ENCODE peak calls at places on chromosome 18, in seven cellular contexts. One of them, this sample, is unnamed.

GRCh38 chr18:9919564-9920232 is 5.9 kb downstream of the VAPA start:
- DNase-seq in activated T-cell treated with anti-CD3 and anti-CD28 coated beads for 1 hour: no peak
- DNase-seq in brain microvascular endothelial cell: no peak
- DNase-seq in AG08395: no peak
- DNase-seq in posterior vena cava: no peak
- DNase-seq in myocyte: no peak
- DNase-seq in RPMI7951: no peak
- DNase-seq in this sample: no peak

GRCh38 chr18:76518073-76518472 is 23.0 kb upstream of the ZNF516 start:
- DNase-seq in RPMI7951: no peak
- DNase-seq in AG08395: no peak
- DNase-seq in myocyte: no peak
- DNase-seq in activated T-cell treated with anti-CD3 and anti-CD28 coated beads for 1 hour: no peak
- DNase-seq in posterior vena cava: no peak
- DNase-seq in brain microvascular endothelial cell: no peak
- DNase-seq in this sample: no peak

GRCh38 chr18:10892801-10893595 is 256.4 kb downstream of the PIEZO2 start:
- DNase-seq in RPMI7951: peak
- DNase-seq in activated T-cell treated with anti-CD3 and anti-CD28 coated beads for 1 hour: no peak
- DNase-seq in myocyte: peak
- DNase-seq in brain microvascular endothelial cell: no peak
- DNase-seq in AG08395: no peak
- DNase-seq in posterior vena cava: no peak
- DNase-seq in this sample: no peak

GRCh38 chr18:11124054-11124453 is 25.3 kb downstream of the PIEZO2 start:
- DNase-seq in posterior vena cava: no peak
- DNase-seq in AG08395: no peak
- DNase-seq in myocyte: no peak
- DNase-seq in RPMI7951: no peak
- DNase-seq in activated T-cell treated with anti-CD3 and anti-CD28 coated beads for 1 hour: no peak
- DNase-seq in brain microvascular endothelial cell: no peak
- DNase-seq in this sample: no peak

GRCh38 chr18:41128545-41128944 is 826.5 kb upstream of the PIK3C3 start:
- DNase-seq in RPMI7951: no peak
- DNase-seq in brain microvascular endothelial cell: peak
- DNase-seq in AG08395: no peak
- DNase-seq in myocyte: no peak
- DNase-seq in posterior vena cava: no peak
- DNase-seq in activated T-cell treated with anti-CD3 and anti-CD28 coated beads for 1 hour: no peak
- DNase-seq in this sample: no peak

GRCh38 chr18:14086459-14087231 is 45.6 kb downstream of the ZNF519 start:
- DNase-seq in RPMI7951: peak
- DNase-seq in AG08395: peak
- DNase-seq in activated T-cell treated with anti-CD3 and anti-CD28 coated beads for 1 hour: no peak
- DNase-seq in myocyte: peak
- DNase-seq in posterior vena cava: no peak
- DNase-seq in brain microvascular endothelial cell: peak
- DNase-seq in this sample: peak

GRCh38 chr18:35999925-36000324 is 27.4 kb downstream of the RMP24 start:
- DNase-seq in RPMI7951: no peak
- DNase-seq in activated T-cell treated with anti-CD3 and anti-CD28 coated beads for 1 hour: no peak
- DNase-seq in posterior vena cava: no peak
- DNase-seq in AG08395: no peak
- DNase-seq in brain microvascular endothelial cell: no peak
- DNase-seq in myocyte: no peak
- DNase-seq in this sample: no peak

GRCh38 chr18:40607741-40608140 is 1347.3 kb upstream of the PIK3C3 start:
- DNase-seq in myocyte: no peak
- DNase-seq in activated T-cell treated with anti-CD3 and anti-CD28 coated beads for 1 hour: no peak
- DNase-seq in brain microvascular endothelial cell: no peak
- DNase-seq in posterior vena cava: no peak
- DNase-seq in RPMI7951: no peak
- DNase-seq in AG08395: no peak
- DNase-seq in this sample: no peak

GRCh38 chr18:48216639-48217280 is 192.4 kb downstream of the ZBTB7C start:
- DNase-seq in AG08395: no peak
- DNase-seq in activated T-cell treated with anti-CD3 and anti-CD28 coated beads for 1 hour: no peak
- DNase-seq in brain microvascular endothelial cell: no peak
- DNase-seq in myocyte: no peak
- DNase-seq in posterior vena cava: no peak
- DNase-seq in RPMI7951: no peak
- DNase-seq in this sample: no peak

GRCh38 chr18:41955688-41956087 is 654 bp downstream of the PIK3C3 start:
- DNase-seq in brain microvascular endothelial cell: no peak
- DNase-seq in activated T-cell treated with anti-CD3 and anti-CD28 coated beads for 1 hour: no peak
- DNase-seq in RPMI7951: no peak
- DNase-seq in AG08395: peak
- DNase-seq in myocyte: no peak
- DNase-seq in posterior vena cava: no peak
- DNase-seq in this sample: no peak

GRCh38 chr18:62325806-62326645 is 916 bp downstream of the TNFRSF11A start:
- DNase-seq in AG08395: no peak
- DNase-seq in activated T-cell treated with anti-CD3 and anti-CD28 coated beads for 1 hour: no peak
- DNase-seq in RPMI7951: no peak
- DNase-seq in brain microvascular endothelial cell: no peak
- DNase-seq in posterior vena cava: no peak
- DNase-seq in myocyte: no peak
- DNase-seq in this sample: peak

GRCh38 chr18:37544713-37545112 is 20.9 kb downstream of the CELF4 start:
- DNase-seq in posterior vena cava: peak
- DNase-seq in RPMI7951: no peak
- DNase-seq in AG08395: no peak
- DNase-seq in myocyte: no peak
- DNase-seq in brain microvascular endothelial cell: no peak
- DNase-seq in activated T-cell treated with anti-CD3 and anti-CD28 coated beads for 1 hour: no peak
- DNase-seq in this sample: no peak

GRCh38 chr18:9719421-9719981 is 11.4 kb downstream of the RAB31 start:
- DNase-seq in AG08395: peak
- DNase-seq in myocyte: peak
- DNase-seq in brain microvascular endothelial cell: peak
- DNase-seq in activated T-cell treated with anti-CD3 and anti-CD28 coated beads for 1 hour: no peak
- DNase-seq in RPMI7951: peak
- DNase-seq in posterior vena cava: no peak
- DNase-seq in this sample: no peak

GRCh38 chr18:48098538-48098937 is 168.1 kb upstream of the SMAD2 start:
- DNase-seq in myocyte: no peak
- DNase-seq in RPMI7951: no peak
- DNase-seq in posterior vena cava: no peak
- DNase-seq in activated T-cell treated with anti-CD3 and anti-CD28 coated beads for 1 hour: no peak
- DNase-seq in AG08395: no peak
- DNase-seq in brain microvascular endothelial cell: no peak
- DNase-seq in this sample: no peak

GRCh38 chr18:78939105-78939504 is 40.5 kb upstream of the SALL3 start:
- DNase-seq in posterior vena cava: no peak
- DNase-seq in AG08395: no peak
- DNase-seq in brain microvascular endothelial cell: no peak
- DNase-seq in activated T-cell treated with anti-CD3 and anti-CD28 coated beads for 1 hour: no peak
- DNase-seq in RPMI7951: peak
- DNase-seq in myocyte: no peak
- DNase-seq in this sample: no peak

GRCh38 chr18:12062974-12063373 is 30.7 kb upstream of the ANKRD62 start:
- DNase-seq in posterior vena cava: no peak
- DNase-seq in AG08395: no peak
- DNase-seq in myocyte: no peak
- DNase-seq in activated T-cell treated with anti-CD3 and anti-CD28 coated beads for 1 hour: no peak
- DNase-seq in RPMI7951: no peak
- DNase-seq in brain microvascular endothelial cell: no peak
- DNase-seq in this sample: no peak

GRCh38 chr18:74778191-74778847 is 180.6 kb downstream of the ZNF407 start:
- DNase-seq in posterior vena cava: no peak
- DNase-seq in RPMI7951: no peak
- DNase-seq in brain microvascular endothelial cell: no peak
- DNase-seq in activated T-cell treated with anti-CD3 and anti-CD28 coated beads for 1 hour: no peak
- DNase-seq in AG08395: peak
- DNase-seq in myocyte: no peak
- DNase-seq in this sample: no peak

GRCh38 chr18:23618862-23619387 is 32.6 kb upstream of the NPC1 start:
- DNase-seq in RPMI7951: no peak
- DNase-seq in brain microvascular endothelial cell: no peak
- DNase-seq in activated T-cell treated with anti-CD3 and anti-CD28 coated beads for 1 hour: no peak
- DNase-seq in myocyte: no peak
- DNase-seq in posterior vena cava: peak
- DNase-seq in AG08395: no peak
- DNase-seq in this sample: peak

GRCh38 chr18:75293591-75293990 is 83.0 kb downstream of the TSHZ1 start:
- DNase-seq in brain microvascular endothelial cell: peak
- DNase-seq in activated T-cell treated with anti-CD3 and anti-CD28 coated beads for 1 hour: no peak
- DNase-seq in RPMI7951: peak
- DNase-seq in posterior vena cava: no peak
- DNase-seq in myocyte: no peak
- DNase-seq in AG08395: no peak
- DNase-seq in this sample: no peak

GRCh38 chr18:47149457-47150028 is 757 bp downstream of the HDHD2 start:
- DNase-seq in RPMI7951: peak
- DNase-seq in myocyte: peak
- DNase-seq in brain microvascular endothelial cell: peak
- DNase-seq in activated T-cell treated with anti-CD3 and anti-CD28 coated beads for 1 hour: no peak
- DNase-seq in AG08395: no peak
- DNase-seq in posterior vena cava: no peak
- DNase-seq in this sample: peak

GRCh38 chr18:23134780-23135678 is at the start of gene CABLES1:
- DNase-seq in myocyte: peak
- DNase-seq in AG08395: peak
- DNase-seq in brain microvascular endothelial cell: peak
- DNase-seq in activated T-cell treated with anti-CD3 and anti-CD28 coated beads for 1 hour: no peak
- DNase-seq in RPMI7951: peak
- DNase-seq in posterior vena cava: peak
- DNase-seq in this sample: peak

This sample was measured in neural crest cell.